ENCODE peak calls at places on chromosomes 12 and 14, in seven cellular contexts. W is Peyer's patch; E is BJ; G is CD8-positive, alpha-beta T cell; U is tibial artery; M is left ventricle myocardium inferior; Y is neural progenitor cell. J is an unnamed sample. For H3K36me3 and H3K27me3, the result is how much of the 10 kb centered on the place peaks cover.

GRCh38 chr12:124616394-124617343 is 49.3 kb upstream of the NCOR2 start:
- DNase-seq in W (no peak), E (no peak), G (no peak), U (no peak), M (no peak), Y (no peak), J (no peak)

GRCh38 chr12:48643011-48643410 is 39.0 kb downstream of the KANSL2 start:
- DNase-seq in W (no peak), E (no peak), G (no peak), U (no peak), M (no peak), Y (no peak), J (no peak)

GRCh38 chr14:29354446-29354845 is 573.2 kb downstream of the PRKD1 start:
- DNase-seq in W (no peak), E (no peak), G (no peak), U (no peak), M (no peak), Y (no peak), J (no peak)

GRCh38 chr12:125889742-125890141 is 824.5 kb downstream of the AACS start:
- DNase-seq in W (no peak), E (no peak), G (no peak), U (no peak), M (no peak), Y (peak), J (no peak)

GRCh38 chr12:30975581-30975980 is 49.0 kb downstream of the TSPAN11 start:
- DNase-seq in W (no peak), E (no peak), G (no peak), U (no peak), M (no peak), Y (no peak), J (peak)

GRCh38 chr12:94831081-94831747 is 172.3 kb downstream of the NDUFA12 start:
- DNase-seq in W (peak), E (no peak), G (no peak), U (no peak), M (no peak), Y (no peak), J (no peak)

GRCh38 chr14:26597136-26598080 is at the start of gene NOVA1:
- DNase-seq in W (no peak), E (no peak), G (no peak), U (peak), M (peak), Y (peak), J (no peak)

GRCh38 chr12:5481645-5482044 is 49.7 kb downstream of the NTF3 start:
- DNase-seq in W (no peak), E (no peak), G (no peak), U (no peak), M (no peak), Y (no peak), J (no peak)

GRCh38 chr12:58248599-58248998 is 307.2 kb downstream of the ATP23 start:
- DNase-seq in W (no peak), E (no peak), G (no peak), U (no peak), M (no peak), Y (no peak), J (no peak)

GRCh38 chr12:42534184-42534838 is 55.2 kb downstream of the PRICKLE1 start:
- DNase-seq in W (no peak), E (no peak), G (no peak), U (no peak), M (peak), Y (no peak), J (no peak)

GRCh38 chr12:62123721-62124203 is 136.4 kb upstream of the USP15 start:
- DNase-seq in W (no peak), E (no peak), G (no peak), U (peak), M (no peak), Y (peak), J (peak)

GRCh38 chr14:76774471-76775158 is 13.3 kb downstream of the VASH1 start:
- DNase-seq in W (peak), E (no peak), G (no peak), U (no peak), M (no peak), Y (no peak), J (no peak)

GRCh38 chr12:120115692-120116442 is 686 bp downstream of the RAB35 start:
- DNase-seq in W (no peak), E (no peak), G (no peak), U (no peak), M (peak), Y (no peak), J (peak)

GRCh38 chr12:132305991-132306884 is 23.2 kb downstream of the GALNT9 start:
- DNase-seq in W (no peak), E (no peak), G (no peak), U (no peak), M (no peak), Y (no peak), J (no peak)

GRCh38 chr14:79554816-79555215 is 656.5 kb downstream of the DIO2 start:
- DNase-seq in W (no peak), E (no peak), G (no peak), U (no peak), M (no peak), Y (no peak), J (no peak)

GRCh38 chr14:53638966-53639365 is 317.7 kb downstream of the BMP4 start:
- DNase-seq in W (no peak), E (no peak), G (no peak), U (no peak), M (no peak), Y (no peak), J (no peak)

GRCh38 chr12:109797905-109798669 is 35.1 kb downstream of the TRPV4 start:
- DNase-seq in W (no peak), E (no peak), G (no peak), U (no peak), M (no peak), Y (peak), J (no peak)

GRCh38 chr12:48001426-48002178 is 2.7 kb downstream of the COL2A1 start:
- DNase-seq in W (no peak), E (no peak), G (no peak), U (no peak), M (peak), Y (peak), J (peak)

GRCh38 chr12:130582286-130582685 is 133.8 kb downstream of the RIMBP2 start:
- DNase-seq in W (no peak), E (no peak), G (no peak), U (no peak), M (no peak), Y (no peak), J (no peak)

GRCh38 chr14:93081875-93082570 is 33.7 kb downstream of the ITPK1 start:
- DNase-seq in W (peak), E (no peak), G (peak), U (no peak), M (no peak), Y (no peak), J (no peak)

GRCh38 chr12:77392467-77392866 is 327.1 kb upstream of the E2F7 start:
- DNase-seq in W (no peak), E (no peak), G (no peak), U (no peak), M (no peak), Y (no peak), J (no peak)

GRCh38 chr12:113370923-113371682 is 12.7 kb downstream of the PLBD2 start:
- DNase-seq in W (no peak), E (no peak), G (no peak), U (no peak), M (no peak), Y (no peak), J (no peak)

GRCh38 chr12:113373440-113373839 is 15.1 kb downstream of the PLBD2 start:
- DNase-seq in W (no peak), E (no peak), G (no peak), U (no peak), M (no peak), Y (no peak), J (no peak)

GRCh38 chr12:113373966-113374365 is 15.6 kb downstream of the PLBD2 start:
- DNase-seq in W (no peak), E (no peak), G (no peak), U (no peak), M (no peak), Y (no peak), J (no peak)

GRCh38 chr12:113371808-113372207 is 13.4 kb downstream of the PLBD2 start:
- DNase-seq in W (no peak), E (no peak), G (no peak), U (no peak), M (no peak), Y (no peak), J (no peak)

DNA sequence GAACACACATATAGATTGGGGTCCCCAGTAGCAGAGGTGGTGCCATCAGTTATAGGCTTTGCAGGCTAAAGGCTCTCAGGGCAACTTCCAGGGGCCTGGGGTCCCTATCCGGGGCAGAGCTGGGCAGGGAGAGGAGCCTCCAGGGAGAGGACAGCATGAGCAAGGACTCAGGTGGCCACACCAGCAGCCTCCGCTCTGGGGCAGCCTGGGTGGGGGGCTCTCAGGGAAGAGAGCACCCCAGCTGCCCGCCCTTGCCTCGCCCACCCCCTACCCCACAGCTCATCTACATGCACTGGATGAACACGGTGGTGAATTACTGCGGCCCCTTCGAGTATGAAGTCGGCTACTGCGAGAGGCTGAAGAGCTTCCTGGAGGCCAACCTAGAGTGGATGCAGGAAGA is 14.0 kb downstream of the PLBD2 start:
- DNase-seq in W (no peak), E (no peak), G (no peak), U (no peak), M (no peak), Y (no peak), J (no peak)
- H3K36me3 ChIP-seq in W (under half), E (under half), G (under half), U (under half), M (half or more), Y (under half), J (under half)

GRCh38 chr14:96536807-96537206 is 34.6 kb downstream of the PAPOLA start:
- DNase-seq in W (no peak), E (no peak), G (no peak), U (no peak), M (no peak), Y (no peak), J (no peak)

GRCh38 chr14:96538663-96539317 is 36.6 kb downstream of the PAPOLA start:
- DNase-seq in W (no peak), E (no peak), G (no peak), U (no peak), M (no peak), Y (no peak), J (no peak)

GRCh38 chr14:96532632-96533031 is 30.4 kb downstream of the PAPOLA start:
- DNase-seq in W (no peak), E (no peak), G (no peak), U (no peak), M (no peak), Y (no peak), J (no peak)

GRCh38 chr14:96538097-96538496 is 35.9 kb downstream of the PAPOLA start:
- DNase-seq in W (no peak), E (no peak), G (no peak), U (no peak), M (no peak), Y (no peak), J (no peak)
- H3K4me3 ChIP-seq in W (no peak), E (no peak), G (no peak), U (no peak), M (no peak), Y (no peak), J (no peak)

GRCh38 chr14:89394920-89395319 is 22.1 kb downstream of the FOXN3 start:
- DNase-seq in W (no peak), E (no peak), G (no peak), U (no peak), M (no peak), Y (no peak), J (no peak)
- H3K27me3 ChIP-seq in W (under half), E (under half), G (under half), U (under half), M (under half), Y (under half), J (under half)

GRCh38 chr12:27875677-27876076 is 95.6 kb upstream of the MANSC4 start:
- DNase-seq in W (no peak), E (no peak), G (no peak), U (no peak), M (no peak), Y (no peak), J (no peak)
- H3K36me3 ChIP-seq in W (under half), E (under half), G (under half), U (under half), M (under half), Y (under half), J (under half)

GRCh38 chr14:60722163-60722835 is 1.9 kb downstream of the SIX4 start:
- DNase-seq in W (no peak), E (no peak), G (no peak), U (peak), M (no peak), Y (peak), J (peak)

GRCh38 chr14:60721331-60722162 is 2.6 kb downstream of the SIX4 start:
- DNase-seq in W (no peak), E (no peak), G (no peak), U (peak), M (no peak), Y (peak), J (no peak)

GRCh38 chr14:60720962-60721330 is 3.2 kb downstream of the SIX4 start:
- DNase-seq in W (no peak), E (no peak), G (no peak), U (no peak), M (no peak), Y (peak), J (no peak)

GRCh38 chr14:60722836-60723217 is 1.3 kb downstream of the SIX4 start:
- DNase-seq in W (no peak), E (no peak), G (no peak), U (no peak), M (no peak), Y (no peak), J (no peak)

DNA sequence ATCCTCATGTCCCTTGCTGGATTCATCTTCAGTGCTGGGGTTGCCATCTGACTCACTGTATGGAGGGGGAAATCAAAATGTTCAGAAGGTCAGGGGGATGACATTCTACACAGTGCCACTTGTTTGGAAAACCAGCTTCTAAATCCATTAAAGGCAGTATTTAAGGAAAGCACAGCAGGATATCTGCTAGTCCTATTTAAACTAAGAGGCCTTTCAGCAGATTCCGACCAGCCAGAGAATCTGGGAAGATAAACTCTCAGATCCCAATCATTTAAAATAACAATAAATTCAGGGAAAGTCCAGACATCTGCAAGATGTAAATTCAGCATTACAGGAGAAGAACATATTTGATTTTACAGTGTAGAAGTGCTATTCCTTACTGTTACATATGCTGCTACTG is 3.8 kb downstream of the SIX4 start:
- DNase-seq in W (no peak), E (no peak), G (no peak), U (no peak), M (no peak), Y (peak), J (no peak)
- H3K4me3 ChIP-seq in W (no peak), E (peak), G (no peak), U (no peak), M (no peak), Y (peak), J (no peak)

DNA sequence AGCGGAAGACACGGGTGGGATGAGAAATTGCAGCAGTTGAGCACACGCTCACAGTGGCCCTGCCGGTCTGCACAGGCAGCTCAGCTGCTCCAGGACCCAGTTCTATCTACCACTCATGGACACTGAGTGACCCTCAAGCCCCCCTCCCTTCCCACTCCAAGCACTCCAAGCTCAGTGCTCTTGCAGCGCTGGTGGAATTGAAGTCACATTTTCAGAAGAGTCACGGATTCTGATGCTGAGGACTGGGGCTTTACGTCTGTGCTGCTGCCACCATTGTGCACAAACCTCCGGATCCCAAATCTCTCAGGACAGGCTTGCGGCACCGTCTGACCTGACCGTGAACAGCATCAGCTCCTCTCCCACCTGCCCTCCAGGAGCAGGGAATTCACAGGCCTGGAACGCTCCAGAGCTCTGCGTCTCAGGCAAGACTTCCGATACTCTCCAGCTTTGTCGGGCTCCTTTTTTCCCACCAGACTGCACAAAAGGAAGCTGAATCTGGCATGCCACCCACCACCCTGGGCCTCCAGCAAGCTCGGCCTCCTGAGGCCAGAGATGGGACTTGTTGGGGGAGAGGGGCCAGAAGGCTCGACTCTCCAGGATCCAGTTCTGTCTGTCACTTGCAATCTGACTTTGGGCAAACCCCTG is 213.1 kb upstream of the RTL1 start:
- DNase-seq in W (peak), E (no peak), G (no peak), U (peak), M (no peak), Y (no peak), J (no peak)
- H3K27me3 ChIP-seq in W (under half), E (under half), G (under half), U (under half), M (under half), Y (under half), J (under half)

J was measured in MG63.